ENCODE peak calls at places on chromosomes 3 and 15, in four cellular contexts. G, H, I and T are unnamed samples.

GRCh38 chr3:107938128-107938527 is 152.7 kb downstream of the CD47 start:
- DNase-seq in G (no peak), H (peak), I (no peak), T (no peak)

GRCh38 chr3:187986514-187986934 is 167.4 kb upstream of the LPP start:
- DNase-seq in G (no peak), H (no peak), I (no peak), T (no peak)

GRCh38 chr3:187737401-187738088 is 7.7 kb downstream of the BCL6 start:
- DNase-seq in G (no peak), H (no peak), I (no peak), T (no peak)

GRCh38 chr3:105459566-105460290 is 93.0 kb downstream of the ALCAM start:
- DNase-seq in G (no peak), H (no peak), I (no peak), T (no peak)

GRCh38 chr3:74643636-74644035 is 29.2 kb upstream of the CNTN3 start:
- DNase-seq in G (no peak), H (peak), I (no peak), T (no peak)

GRCh38 chr3:10550705-10551104 is 45.3 kb upstream of the ATP2B2 start:
- DNase-seq in G (no peak), H (no peak), I (no peak), T (peak)

GRCh38 chr3:127423856-127424765 is 136.3 kb upstream of the PRR20G start:
- DNase-seq in G (no peak), H (no peak), I (no peak), T (no peak)

GRCh38 chr15:52735231-52736089 is 54.7 kb downstream of the ONECUT1 start:
- DNase-seq in G (peak), H (peak), I (peak), T (no peak)